ENCODE peak calls at places on chromosome 20, in four cellular contexts. L is uterus, G is fibroblast of the aortic adventitia, B is NCI-H187. S is an unnamed sample.

GRCh38 chr20:52193133-52193532 is 1.6 kb upstream of the ZFP64 start:
- DNase-seq in L (no peak), G (no peak), B (peak; percentile 43), S (no peak)

GRCh38 chr20:48619126-48620101 is 208.4 kb downstream of the PREX1 start:
- DNase-seq in L (peak; percentile 36), G (no peak), B (no peak), S (peak; percentile 30)

GRCh38 chr20:63980317-63980805 is 571 bp upstream of the PRPF6 start:
- DNase-seq in L (no peak), G (no peak), B (no peak), S (no peak)

GRCh38 chr20:5056801-5057599 is 55.7 kb upstream of the SLC23A2 start:
- DNase-seq in L (no peak), G (peak; percentile 31), B (no peak), S (peak; percentile 22)

GRCh38 chr20:33693274-33693673 is 7.1 kb upstream of the E2F1 start:
- DNase-seq in L (no peak), G (no peak), B (no peak), S (no peak)

GRCh38 chr20:32149566-32150170 is 40.2 kb downstream of the TM9SF4 start:
- DNase-seq in L (no peak), G (no peak), B (no peak), S (no peak)

GRCh38 chr20:13262701-13263335 is 41.7 kb downstream of the ISM1 start:
- DNase-seq in L (no peak), G (no peak), B (no peak), S (no peak)

GRCh38 chr20:44426879-44427785 is 48.5 kb upstream of the TTPAL start:
- DNase-seq in L (no peak), G (no peak), B (no peak), S (no peak)

GRCh38 chr20:2483504-2483903 is 12.9 kb upstream of the SNRPB start:
- DNase-seq in L (no peak), G (no peak), B (no peak), S (no peak)

GRCh38 chr20:37574199-37574890 is 46.7 kb upstream of the BLCAP start:
- DNase-seq in L (no peak), G (no peak), B (no peak), S (no peak)

GRCh38 chr20:48547682-48548081 is 280.1 kb downstream of the PREX1 start:
- DNase-seq in L (no peak), G (no peak), B (no peak), S (no peak)

GRCh38 chr20:54539521-54540046 is 64.2 kb downstream of the DOK5 start:
- DNase-seq in L (no peak), G (no peak), B (no peak), S (no peak)

GRCh38 chr20:35953411-35954199 is 697 bp downstream of the SCAND1 start:
- DNase-seq in L (no peak), G (no peak), B (no peak), S (peak; percentile 48)

GRCh38 chr20:16308754-16309153 is 264.5 kb downstream of the KIF16B start:
- DNase-seq in L (no peak), G (no peak), B (no peak), S (no peak)

GRCh38 chr20:50193169-50193850 is 2.7 kb downstream of the CEBPB start:
- DNase-seq in L (no peak), G (peak; percentile 67), B (no peak), S (no peak)